ENCODE peak calls at places on chromosomes 12 and 14, in eight cellular contexts. V is amniotic stem cell, Y is SK-N-DZ, M is skeletal muscle cell, U is fibroblast of mammary gland, R is Right ventricle myocardium superior, O is AG08395, H is endodermal cell. W is an unnamed sample.

GRCh38 chr12:109939504-109939903 is 39.4 kb downstream of the TCHP start:
- DNase-seq in V (no peak), Y (no peak), M (no peak), U (no peak), R (no peak), O (no peak), H (no peak), W (no peak)

GRCh38 chr14:103442288-103442687 is 57.1 kb downstream of the MARK3 start:
- DNase-seq in V (no peak), Y (no peak), M (no peak), U (peak), R (no peak), O (no peak), H (no peak), W (no peak)

GRCh38 chr14:36942522-36943245 is 229.7 kb downstream of the SLC25A21 start:
- DNase-seq in V (no peak), Y (no peak), M (no peak), U (peak), R (no peak), O (peak), H (no peak), W (no peak)

GRCh38 chr14:44029933-44030332 is 477.1 kb downstream of the FSCB start:
- DNase-seq in V (no peak), Y (no peak), M (peak), U (peak), R (no peak), O (no peak), H (no peak), W (no peak)

GRCh38 chr12:119372540-119372939 is 38.0 kb downstream of the CCDC60 start:
- DNase-seq in V (no peak), Y (no peak), M (no peak), U (no peak), R (peak), O (no peak), H (no peak), W (no peak)

GRCh38 chr14:91119556-91120311 is 5.9 kb downstream of the DGLUCY start:
- DNase-seq in V (peak), Y (no peak), M (peak), U (peak), R (no peak), O (peak), H (no peak), W (peak)

GRCh38 chr12:100404769-100405407 is 48.0 kb downstream of the SLC17A8 start:
- DNase-seq in V (no peak), Y (peak), M (peak), U (peak), R (no peak), O (peak), H (peak), W (no peak)

GRCh38 chr14:81067156-81067555 is 111.7 kb downstream of the TSHR start:
- DNase-seq in V (no peak), Y (no peak), M (no peak), U (no peak), R (no peak), O (no peak), H (no peak), W (no peak)

GRCh38 chr12:106310687-106311086 is 8.2 kb downstream of the TCP11L2 start:
- DNase-seq in V (no peak), Y (no peak), M (no peak), U (no peak), R (no peak), O (no peak), H (no peak), W (no peak)

GRCh38 chr14:61120576-61120975 is 139.5 kb downstream of the SLC38A6 start:
- DNase-seq in V (no peak), Y (no peak), M (no peak), U (no peak), R (no peak), O (no peak), H (no peak), W (no peak)

GRCh38 chr12:68086019-68086603 is 73.4 kb downstream of the IFNG start:
- DNase-seq in V (no peak), Y (no peak), M (no peak), U (no peak), R (no peak), O (no peak), H (no peak), W (no peak)

GRCh38 chr12:42468341-42468821 is 121.2 kb downstream of the PRICKLE1 start:
- DNase-seq in V (no peak), Y (no peak), M (no peak), U (no peak), R (peak), O (no peak), H (no peak), W (no peak)

GRCh38 chr14:61528591-61529021 is 166.7 kb upstream of the HIF1A start:
- DNase-seq in V (no peak), Y (no peak), M (peak), U (peak), R (no peak), O (peak), H (no peak), W (no peak)

GRCh38 chr14:55329999-55330710 is 58.9 kb downstream of the FBXO34 start:
- DNase-seq in V (no peak), Y (no peak), M (no peak), U (peak), R (no peak), O (no peak), H (no peak), W (no peak)

GRCh38 chr12:104990950-104991349 is 4.8 kb downstream of the NOPCHAP1 start:
- DNase-seq in V (no peak), Y (no peak), M (no peak), U (no peak), R (no peak), O (no peak), H (no peak), W (no peak)

GRCh38 chr14:36955376-36955775 is 217.0 kb downstream of the SLC25A21 start:
- DNase-seq in V (no peak), Y (no peak), M (no peak), U (peak), R (no peak), O (no peak), H (no peak), W (no peak)

GRCh38 chr14:100824946-100825690 is 800 bp upstream of the MEG3 start:
- DNase-seq in V (no peak), Y (peak), M (no peak), U (no peak), R (peak), O (no peak), H (no peak), W (no peak)

GRCh38 chr14:23640524-23641141 is 4.5 kb downstream of the DHRS2 start:
- DNase-seq in V (no peak), Y (no peak), M (peak), U (peak), R (peak), O (peak), H (peak), W (peak)

GRCh38 chr14:59336078-59336477 is 129.1 kb downstream of the GPR135 start:
- DNase-seq in V (no peak), Y (no peak), M (no peak), U (no peak), R (no peak), O (no peak), H (no peak), W (no peak)

GRCh38 chr12:67674417-67674816 is 25.9 kb downstream of the DYRK2 start:
- DNase-seq in V (no peak), Y (no peak), M (no peak), U (no peak), R (no peak), O (no peak), H (no peak), W (no peak)

GRCh38 chr12:389138-390096 is at the start of gene KDM5A:
- DNase-seq in V (no peak), Y (peak), M (peak), U (peak), R (peak), O (peak), H (peak), W (peak)

GRCh38 chr12:19183121-19183838 is 53.7 kb downstream of the PLEKHA5 start:
- DNase-seq in V (no peak), Y (no peak), M (no peak), U (peak), R (no peak), O (peak), H (no peak), W (no peak)

GRCh38 chr14:91205449-91205848 is 39.1 kb downstream of the GPR68 start:
- DNase-seq in V (no peak), Y (no peak), M (no peak), U (no peak), R (no peak), O (no peak), H (no peak), W (no peak)

GRCh38 chr14:104424406-104425072 is 155.0 kb upstream of the C14orf180 start:
- DNase-seq in V (no peak), Y (no peak), M (no peak), U (no peak), R (peak), O (no peak), H (peak), W (no peak)

GRCh38 chr12:116955382-116956021 is 44.8 kb downstream of the FBXW8 start:
- DNase-seq in V (no peak), Y (peak), M (no peak), U (peak), R (no peak), O (no peak), H (peak), W (no peak)

GRCh38 chr14:50768693-50769092 is 62.3 kb downstream of the NIN start:
- DNase-seq in V (no peak), Y (no peak), M (no peak), U (peak), R (no peak), O (no peak), H (no peak), W (no peak)

GRCh38 chr14:22088614-22089359 is 415.2 kb upstream of the OR4E1 start:
- DNase-seq in V (no peak), Y (no peak), M (no peak), U (peak), R (no peak), O (no peak), H (no peak), W (no peak)

GRCh38 chr14:95998656-95999055 is 40.5 kb upstream of the C14orf132 start:
- DNase-seq in V (peak), Y (peak), M (peak), U (peak), R (no peak), O (peak), H (no peak), W (peak)

GRCh38 chr12:47990351-47991105 is 13.7 kb downstream of the COL2A1 start:
- DNase-seq in V (no peak), Y (no peak), M (no peak), U (peak), R (no peak), O (no peak), H (no peak), W (no peak)

GRCh38 chr14:36271939-36272907 is 48.2 kb downstream of the MBIP start:
- DNase-seq in V (no peak), Y (peak), M (no peak), U (peak), R (peak), O (peak), H (no peak), W (no peak)

GRCh38 chr12:12558291-12558690 is 4.4 kb downstream of the DUSP16 start:
- DNase-seq in V (no peak), Y (no peak), M (no peak), U (no peak), R (no peak), O (no peak), H (no peak), W (no peak)

GRCh38 chr12:132582582-132583279 is 27.7 kb downstream of the LRCOL1 start:
- DNase-seq in V (no peak), Y (no peak), M (no peak), U (no peak), R (no peak), O (no peak), H (peak), W (no peak)